ENCODE peak calls at places on chromosomes 16 and 17, in four cellular contexts. H is WTC11, G is K562, Q is A549. D is an unnamed sample.

GRCh38 chr16:79286646-79287423 is 313.7 kb downstream of the MAF start:
- DNase-seq in G (no peak), H (peak), Q (no peak), D (no peak)

GRCh38 chr17:61054430-61054829 is 345.2 kb upstream of the TBX2 start:
- DNase-seq in H (no peak), G (no peak), Q (no peak), D (no peak)

GRCh38 chr17:42276609-42277341 is 584 bp upstream of the STAT5B start:
- DNase-seq in Q (peak), G (peak), H (peak), D (peak)

GRCh38 chr16:8901318-8901861 is 19.2 kb downstream of the LITAFD start:
- DNase-seq in G (no peak), Q (no peak), H (no peak), D (no peak)

GRCh38 chr17:41082565-41083136 is 1.3 kb upstream of the KRTAP4-7 start:
- DNase-seq in Q (peak), G (no peak), H (no peak), D (no peak)

GRCh38 chr17:48333034-48333491 is 97.0 kb downstream of the SKAP1 start:
- DNase-seq in H (no peak), G (no peak), Q (no peak), D (no peak)

GRCh38 chr17:82881900-82882714 is 42.3 kb upstream of the ZNF750 start:
- DNase-seq in H (no peak), Q (no peak), G (no peak), D (peak)

GRCh38 chr16:85029413-85029794 is 1.8 kb downstream of the KIAA0513 start:
- DNase-seq in H (no peak), G (peak), Q (no peak), D (no peak)

GRCh38 chr16:84360170-84360569 is 8.2 kb upstream of the ATP2C2 start:
- DNase-seq in H (no peak), Q (no peak), G (no peak), D (no peak)

GRCh38 chr17:31405941-31406371 is 14.5 kb downstream of the RAB11FIP4 start:
- DNase-seq in Q (no peak), H (peak), G (no peak), D (no peak)

GRCh38 chr16:20383106-20384029 is 21.2 kb downstream of the PDILT start:
- DNase-seq in G (peak), H (peak), Q (peak), D (peak)

GRCh38 chr16:86806181-86806837 is 228.0 kb downstream of the FOXL1 start:
- DNase-seq in G (no peak), Q (no peak), H (no peak), D (no peak)

GRCh38 chr16:67326472-67327309 is at the start of the genes KCTD19 and LRRC36:
- DNase-seq in Q (peak), H (peak), G (peak), D (peak)

GRCh38 chr17:61669522-61669921 is 78.5 kb upstream of the NACA2 start:
- DNase-seq in G (no peak), Q (no peak), H (no peak), D (no peak)

GRCh38 chr16:79150128-79150527 is 450.4 kb downstream of the MAF start:
- DNase-seq in G (no peak), Q (no peak), H (no peak), D (no peak)

GRCh38 chr17:61338000-61338864 is 61.4 kb upstream of the TBX2 start:
- DNase-seq in Q (peak), H (no peak), G (no peak), D (peak)

GRCh38 chr17:82940226-82941020 is 100.6 kb upstream of the ZNF750 start:
- DNase-seq in H (peak), G (no peak), Q (no peak), D (no peak)

GRCh38 chr16:30526137-30526822 is at the start of gene ZNF768:
- DNase-seq in Q (peak), H (peak), G (peak), D (peak)

GRCh38 chr17:18356624-18357023 is 6.7 kb downstream of the SHMT1 start:
- DNase-seq in H (no peak), G (no peak), Q (no peak), D (no peak)

GRCh38 chr17:17036520-17036998 is 5.7 kb upstream of the MPRIP start:
- DNase-seq in G (no peak), H (no peak), Q (no peak), D (no peak)

GRCh38 chr17:29074488-29074887 is 31.5 kb downstream of the PIPOX start:
- DNase-seq in Q (no peak), H (no peak), G (no peak), D (no peak)

GRCh38 chr17:42179335-42179734 is 1.6 kb downstream of the KCNH4 start:
- DNase-seq in H (no peak), G (no peak), Q (no peak), D (no peak)

GRCh38 chr17:29588561-29589411 is 662 bp downstream of the GIT1 start:
- DNase-seq in Q (peak), G (peak), H (no peak), D (no peak)

GRCh38 chr16:83859265-83859664 is 39.6 kb upstream of the MLYCD start:
- DNase-seq in H (no peak), Q (no peak), G (no peak), D (no peak)

GRCh38 chr17:4920351-4921048 is 11.6 kb upstream of the GP1BA start:
- DNase-seq in G (no peak), H (no peak), Q (no peak), D (peak)

GRCh38 chr17:17108681-17109049 is 66.4 kb downstream of the MPRIP start:
- DNase-seq in Q (peak), G (no peak), H (no peak), D (no peak)

GRCh38 chr17:57902117-57902799 is 52.4 kb upstream of the MRPS23 start:
- DNase-seq in H (no peak), Q (no peak), G (no peak), D (no peak)

GRCh38 chr17:72297326-72298115 is 176.7 kb downstream of the SOX9 start:
- DNase-seq in Q (peak), G (no peak), H (no peak), D (no peak)

GRCh38 chr16:19088341-19088916 is 21.0 kb downstream of the COQ7 start:
- DNase-seq in H (no peak), G (no peak), Q (no peak), D (no peak)

GRCh38 chr16:75801307-75801706 is 75.0 kb upstream of the CPHXL start:
- DNase-seq in H (no peak), Q (no peak), G (no peak), D (no peak)

GRCh38 chr17:71959129-71959528 is 161.7 kb upstream of the SOX9 start:
- DNase-seq in H (no peak), G (no peak), Q (peak), D (peak)

DNA sequence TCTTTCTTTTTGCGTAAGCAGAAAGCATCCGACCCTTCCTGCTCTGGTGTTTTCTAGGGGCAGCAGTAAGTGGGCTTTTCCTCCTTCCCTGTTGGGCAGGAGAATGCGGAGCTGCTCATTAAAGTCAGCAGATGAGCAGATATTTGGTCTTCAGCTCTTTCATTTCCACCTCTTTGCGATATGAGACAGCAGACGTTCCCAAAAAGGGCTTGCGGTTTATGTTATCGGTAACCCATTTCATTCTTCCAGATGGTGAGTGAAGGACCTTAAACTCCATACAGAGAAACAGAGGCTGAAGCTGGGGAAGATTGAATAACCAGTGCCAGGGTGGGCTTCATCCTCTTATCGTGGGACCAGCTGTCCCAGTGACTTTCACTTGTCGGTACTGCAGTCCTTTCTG is 40.7 kb downstream of the KSR1 start:
- DNase-seq in G (no peak), H (no peak), Q (no peak), D (no peak)
- TF ChIP-seq HMGXB4 in G (no peak), H (no peak), Q (no peak), D (no peak)

GRCh38 chr16:65122724-65122973 is 786 bp upstream of the CDH11 start:
- DNase-seq in Q (no peak), H (no peak), G (no peak), D (no peak)

GRCh38 chr16:65121870-65122723 is at the start of gene CDH11:
- DNase-seq in H (peak), Q (no peak), G (no peak), D (no peak)

GRCh38 chr16:65123846-65124513 is 2.1 kb upstream of the CDH11 start:
- DNase-seq in G (no peak), H (no peak), Q (no peak), D (no peak)

GRCh38 chr16:65124596-65124995 is 2.7 kb upstream of the CDH11 start:
- DNase-seq in H (no peak), G (no peak), Q (no peak), D (no peak)

DNA sequence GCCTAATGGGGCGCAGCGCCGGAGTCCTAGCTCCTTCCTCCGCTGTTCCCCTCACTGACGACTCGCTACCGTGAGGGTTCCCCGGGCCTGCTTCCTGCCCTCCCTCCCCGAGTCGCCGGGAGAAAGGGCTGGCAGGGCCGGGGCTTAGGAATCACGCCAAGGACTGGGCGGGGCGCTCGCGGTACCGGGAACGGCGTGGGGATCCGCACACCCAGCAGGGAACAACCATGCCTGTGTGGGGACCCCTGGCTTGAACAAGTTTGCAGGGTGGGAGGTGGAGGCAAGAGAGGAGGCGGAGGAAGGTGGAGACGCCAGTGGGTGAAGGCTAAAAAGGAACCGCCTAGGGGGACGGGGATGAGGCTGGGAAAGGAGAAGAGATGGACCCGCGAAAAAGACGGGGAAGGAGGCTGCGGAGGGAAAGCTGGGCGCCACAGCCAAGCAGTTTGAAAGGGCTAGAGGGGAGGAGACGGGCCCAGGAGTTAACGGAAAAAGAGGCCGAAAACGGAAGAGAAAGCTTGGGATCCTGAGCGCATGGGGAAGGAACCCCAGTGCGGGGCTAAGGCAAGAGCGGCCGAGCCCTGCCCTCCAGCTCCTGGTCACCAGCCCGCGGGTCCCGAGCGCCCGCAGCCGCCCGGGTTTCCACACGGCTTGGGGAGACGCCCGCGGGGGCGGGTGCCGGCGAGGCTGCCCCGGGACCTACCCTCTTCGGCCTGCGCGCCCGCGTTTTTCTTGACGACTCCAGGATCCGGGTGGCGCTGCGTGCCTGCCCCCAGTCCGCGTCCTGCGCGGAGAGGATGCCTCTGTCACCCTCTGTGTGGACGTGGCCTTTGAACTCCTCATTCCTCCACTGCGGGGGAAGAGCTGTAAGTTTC is 1.3 kb upstream of the CDH11 start:
- DNase-seq in Q (no peak), G (no peak), H (peak), D (no peak)
- TF ChIP-seq HMGXB4 in Q (no peak), G (no peak), H (peak), D (no peak)

GRCh38 chr17:34885076-34885475 is 76.2 kb downstream of the CCT6B start:
- DNase-seq in G (no peak), H (no peak), Q (no peak), D (no peak)

GRCh38 chr17:34886831-34887230 is 74.4 kb downstream of the CCT6B start:
- DNase-seq in H (no peak), Q (no peak), G (no peak), D (no peak)

GRCh38 chr17:34884597-34884996 is 76.7 kb downstream of the CCT6B start:
- DNase-seq in Q (no peak), G (no peak), H (no peak), D (no peak)

GRCh38 chr17:34883106-34884000 is 77.9 kb downstream of the CCT6B start:
- DNase-seq in H (peak), Q (no peak), G (no peak), D (no peak)
- TF ChIP-seq HMGXB4 in H (no peak), Q (no peak), G (no peak), D (no peak)

DNA sequence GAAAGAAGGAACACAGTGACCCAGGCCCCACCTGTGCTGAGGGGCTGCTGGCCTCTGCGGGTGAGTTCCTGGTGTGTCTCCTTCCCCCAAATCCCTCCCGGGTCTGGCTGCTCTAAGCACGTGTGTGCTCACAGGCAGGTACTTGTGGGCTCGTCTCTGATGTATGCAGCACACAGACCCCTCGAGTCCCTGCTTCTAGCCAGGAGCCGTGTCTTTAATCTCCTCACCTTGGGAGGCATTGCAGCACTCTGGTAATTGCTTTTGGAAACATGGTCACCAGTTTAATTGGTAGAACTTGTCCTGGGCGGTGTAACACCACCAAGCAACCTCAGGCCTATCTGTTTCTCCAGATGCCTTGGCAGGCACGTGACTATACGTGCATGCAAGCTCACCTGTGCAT is 8.8 kb upstream of the RPL38 start:
- DNase-seq in Q (no peak), H (no peak), G (no peak), D (no peak)
- TF ChIP-seq HMGXB4 in Q (no peak), H (no peak), G (no peak), D (no peak)

DNA sequence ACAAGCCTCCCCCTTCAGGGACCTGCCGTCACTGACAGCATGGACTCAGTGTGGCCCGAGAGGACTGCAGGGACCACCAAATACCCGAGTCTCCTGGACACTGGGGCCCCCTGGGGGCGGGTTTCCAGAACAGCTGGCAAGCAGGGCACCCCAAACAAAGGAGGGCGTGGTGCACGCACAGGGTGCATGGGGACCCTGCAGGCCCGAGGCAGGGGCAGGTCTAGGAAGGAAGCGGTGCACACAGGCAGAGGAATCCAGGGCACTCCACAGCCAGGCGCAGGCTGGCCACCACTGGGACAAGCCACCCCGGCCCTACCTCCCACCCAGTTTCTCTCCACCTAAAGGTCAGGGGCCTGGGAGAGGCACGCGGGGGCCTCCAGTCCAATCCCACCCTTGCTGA is 28.7 kb upstream of the ENPP7 start:
- DNase-seq in H (peak), G (no peak), Q (no peak), D (no peak)
- TF ChIP-seq HMGXB4 in H (no peak), G (no peak), Q (no peak), D (no peak)

GRCh38 chr16:54407596-54407995 is 121.0 kb upstream of the IRX3 start:
- DNase-seq in Q (no peak), G (no peak), H (no peak), D (no peak)
- TF ChIP-seq HMGXB4 in Q (no peak), G (no peak), H (no peak), D (no peak)

GRCh38 chr17:77402159-77402731 is 261.5 kb downstream of the SEC14L1 start:
- DNase-seq in Q (no peak), H (no peak), G (no peak), D (no peak)

GRCh38 chr17:77398274-77398673 is 257.5 kb downstream of the SEC14L1 start:
- DNase-seq in G (no peak), H (no peak), Q (no peak), D (no peak)

GRCh38 chr17:77399319-77399959 is 258.7 kb downstream of the SEC14L1 start:
- DNase-seq in Q (no peak), G (no peak), H (no peak), D (no peak)

GRCh38 chr17:77403854-77404253 is 263.1 kb downstream of the SEC14L1 start:
- DNase-seq in G (no peak), H (no peak), Q (no peak), D (no peak)

DNA sequence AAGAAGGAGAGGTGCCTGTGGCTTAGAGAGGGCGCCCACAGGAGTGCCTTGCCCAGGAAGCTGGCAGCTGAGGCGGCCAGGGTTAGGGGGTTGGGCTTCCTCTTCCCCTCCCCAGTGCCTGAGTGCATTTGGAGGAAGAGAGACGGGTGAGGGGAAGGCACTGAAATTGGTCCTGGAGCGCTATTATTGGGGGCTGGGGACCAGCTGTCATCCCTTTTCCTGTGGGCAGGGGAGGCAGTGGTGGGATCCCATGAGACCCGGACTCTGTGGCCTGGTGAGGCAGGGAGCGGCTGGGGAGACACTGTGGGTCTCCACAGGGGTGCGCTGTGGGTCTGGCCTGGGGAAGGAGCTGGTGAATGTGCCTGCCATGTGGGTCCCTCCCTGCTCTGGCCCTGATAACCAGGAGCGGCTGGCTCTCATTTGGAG is 259.7 kb downstream of the SEC14L1 start:
- DNase-seq in H (peak), G (peak), Q (no peak), D (no peak)
- TF ChIP-seq HMGXB4 in H (no peak), G (no peak), Q (no peak), D (no peak)

DNA sequence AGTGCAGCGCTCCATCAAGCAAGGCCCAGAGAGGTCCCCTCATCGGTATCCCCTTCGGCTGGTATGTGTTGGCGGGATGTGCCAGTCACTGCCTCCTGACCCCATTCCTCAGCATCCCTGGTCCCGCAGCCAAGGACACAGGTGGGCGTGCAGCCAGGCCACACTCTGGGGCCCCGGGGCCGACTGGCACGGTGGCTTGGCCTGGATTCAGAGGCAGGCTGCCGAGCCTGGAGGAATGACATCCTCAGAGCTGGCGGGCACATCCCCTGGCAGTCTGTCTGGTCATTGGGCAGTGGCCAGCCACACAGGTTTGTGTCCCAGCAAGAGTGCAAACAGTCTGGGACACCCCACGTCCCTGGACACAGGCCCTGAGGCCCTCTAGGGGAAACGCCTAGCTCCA is 111.1 kb downstream of the SDK2 start:
- DNase-seq in Q (no peak), H (no peak), G (no peak), D (no peak)
- TF ChIP-seq HMGXB4 in Q (no peak), H (no peak), G (no peak), D (no peak)

D was measured in HepG2.